ENCODE peak calls at places on chromosomes 11 and 22, in four cellular contexts. One of them, this sample, is unnamed.

GRCh38 chr11:92225563-92226308 is 1.1 kb downstream of the FAT3 start:
- DNase-seq in type B pancreatic cell: peak
- DNase-seq in progenitor cell of endocrine pancreas: peak
- DNase-seq in PC-3: no peak
- DNase-seq in this sample: peak

GRCh38 chr11:75281469-75282095 is 41.0 kb downstream of the TPBGL start:
- DNase-seq in PC-3: no peak
- DNase-seq in type B pancreatic cell: no peak
- DNase-seq in progenitor cell of endocrine pancreas: no peak
- DNase-seq in this sample: no peak

GRCh38 chr11:88414385-88414861 is 76.9 kb upstream of the CTSC start:
- DNase-seq in type B pancreatic cell: no peak
- DNase-seq in progenitor cell of endocrine pancreas: no peak
- DNase-seq in PC-3: peak
- DNase-seq in this sample: no peak

GRCh38 chr11:122215244-122215992 is 99.4 kb upstream of the BLID start:
- DNase-seq in PC-3: peak
- DNase-seq in type B pancreatic cell: peak
- DNase-seq in progenitor cell of endocrine pancreas: peak
- DNase-seq in this sample: peak

GRCh38 chr11:65585396-65586246 is 9.8 kb downstream of the EHBP1L1 start:
- DNase-seq in progenitor cell of endocrine pancreas: no peak
- DNase-seq in PC-3: no peak
- DNase-seq in type B pancreatic cell: no peak
- DNase-seq in this sample: no peak

GRCh38 chr11:118900535-118901384 is 17.1 kb downstream of the CXCR5 start:
- DNase-seq in type B pancreatic cell: no peak
- DNase-seq in PC-3: no peak
- DNase-seq in progenitor cell of endocrine pancreas: no peak
- DNase-seq in this sample: no peak

GRCh38 chr11:462107-462890 is 12.2 kb downstream of the PTDSS2 start:
- DNase-seq in progenitor cell of endocrine pancreas: no peak
- DNase-seq in type B pancreatic cell: no peak
- DNase-seq in PC-3: no peak
- DNase-seq in this sample: no peak

GRCh38 chr11:102564110-102564509 is 33.6 kb upstream of the MMP7 start:
- DNase-seq in PC-3: peak
- DNase-seq in progenitor cell of endocrine pancreas: no peak
- DNase-seq in type B pancreatic cell: no peak
- DNase-seq in this sample: no peak

GRCh38 chr11:121451178-121451981 is 734 bp upstream of the SORL1 start:
- DNase-seq in PC-3: peak
- DNase-seq in type B pancreatic cell: no peak
- DNase-seq in progenitor cell of endocrine pancreas: no peak
- DNase-seq in this sample: no peak

GRCh38 chr11:113314389-113315301 is at the start of gene TTC12:
- DNase-seq in type B pancreatic cell: peak
- DNase-seq in progenitor cell of endocrine pancreas: peak
- DNase-seq in PC-3: peak
- DNase-seq in this sample: peak

GRCh38 chr11:120442031-120442430 is 69.5 kb upstream of the GRIK4 start:
- DNase-seq in PC-3: no peak
- DNase-seq in progenitor cell of endocrine pancreas: no peak
- DNase-seq in type B pancreatic cell: no peak
- DNase-seq in this sample: no peak

GRCh38 chr11:23769214-23769613 is 727.6 kb upstream of the LUZP2 start:
- DNase-seq in PC-3: no peak
- DNase-seq in type B pancreatic cell: no peak
- DNase-seq in progenitor cell of endocrine pancreas: no peak
- DNase-seq in this sample: no peak

GRCh38 chr11:31769241-31769640 is 41.9 kb downstream of the PAX6 start:
- DNase-seq in PC-3: no peak
- DNase-seq in progenitor cell of endocrine pancreas: no peak
- DNase-seq in type B pancreatic cell: no peak
- DNase-seq in this sample: no peak

GRCh38 chr11:118145285-118146227 is 7.1 kb downstream of the SCN4B start:
- DNase-seq in PC-3: peak
- DNase-seq in type B pancreatic cell: peak
- DNase-seq in progenitor cell of endocrine pancreas: peak
- DNase-seq in this sample: peak

GRCh38 chr11:124669193-124669592 is 4.3 kb downstream of the SIAE start:
- DNase-seq in PC-3: peak
- DNase-seq in type B pancreatic cell: no peak
- DNase-seq in progenitor cell of endocrine pancreas: peak
- DNase-seq in this sample: peak

GRCh38 chr22:23532756-23533155 is 47.3 kb downstream of the IGLL1 start:
- DNase-seq in progenitor cell of endocrine pancreas: no peak
- DNase-seq in PC-3: no peak
- DNase-seq in type B pancreatic cell: no peak
- DNase-seq in this sample: no peak

GRCh38 chr22:23531966-23532735 is 47.9 kb downstream of the IGLL1 start:
- DNase-seq in type B pancreatic cell: no peak
- DNase-seq in progenitor cell of endocrine pancreas: no peak
- DNase-seq in PC-3: no peak
- DNase-seq in this sample: no peak

GRCh38 chr22:23534201-23534850 is 45.8 kb downstream of the IGLL1 start:
- DNase-seq in progenitor cell of endocrine pancreas: no peak
- DNase-seq in PC-3: no peak
- DNase-seq in type B pancreatic cell: no peak
- DNase-seq in this sample: no peak

GRCh38 chr22:23533771-23534191 is 46.3 kb downstream of the IGLL1 start:
- DNase-seq in PC-3: no peak
- DNase-seq in progenitor cell of endocrine pancreas: no peak
- DNase-seq in type B pancreatic cell: no peak
- DNase-seq in this sample: no peak

DNA sequence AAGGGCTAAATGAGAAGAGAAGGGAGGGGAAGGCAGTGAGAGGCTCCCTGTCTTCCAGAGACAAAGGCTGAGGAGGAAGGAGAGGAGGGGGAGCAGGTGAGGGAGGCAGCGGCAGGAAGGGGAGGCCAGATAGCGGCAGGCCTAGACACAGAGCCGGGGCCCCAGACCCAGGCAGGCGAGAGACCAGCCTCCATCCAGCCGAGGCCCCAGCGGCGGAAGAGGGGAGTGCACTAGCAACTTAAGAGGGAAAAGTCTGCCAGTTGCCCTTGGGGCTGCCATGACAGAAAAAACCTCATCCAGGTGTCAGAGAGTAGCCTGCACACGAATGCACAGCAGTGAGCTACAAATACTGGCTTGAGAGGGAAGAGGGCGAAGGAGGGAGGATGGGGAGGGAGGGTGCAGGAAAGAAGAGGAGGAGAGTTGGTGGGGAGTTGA is 46.7 kb downstream of the IGLL1 start:
- DNase-seq in PC-3: no peak
- DNase-seq in type B pancreatic cell: peak
- DNase-seq in progenitor cell of endocrine pancreas: peak
- DNase-seq in this sample: peak
- TF ChIP-seq CTCF in PC-3: no peak
- TF ChIP-seq CTCF in type B pancreatic cell: peak
- TF ChIP-seq CTCF in progenitor cell of endocrine pancreas: peak
- TF ChIP-seq CTCF in this sample: peak

GRCh38 chr11:85896871-85897270 is 41.7 kb downstream of the CCDC83 start:
- DNase-seq in type B pancreatic cell: no peak
- DNase-seq in progenitor cell of endocrine pancreas: no peak
- DNase-seq in PC-3: no peak
- DNase-seq in this sample: no peak

GRCh38 chr11:85889676-85890579 is 34.7 kb downstream of the CCDC83 start:
- DNase-seq in progenitor cell of endocrine pancreas: no peak
- DNase-seq in type B pancreatic cell: no peak
- DNase-seq in PC-3: peak
- DNase-seq in this sample: no peak

GRCh38 chr11:85898456-85898855 is 43.3 kb downstream of the CCDC83 start:
- DNase-seq in type B pancreatic cell: no peak
- DNase-seq in progenitor cell of endocrine pancreas: no peak
- DNase-seq in PC-3: no peak
- DNase-seq in this sample: no peak

DNA sequence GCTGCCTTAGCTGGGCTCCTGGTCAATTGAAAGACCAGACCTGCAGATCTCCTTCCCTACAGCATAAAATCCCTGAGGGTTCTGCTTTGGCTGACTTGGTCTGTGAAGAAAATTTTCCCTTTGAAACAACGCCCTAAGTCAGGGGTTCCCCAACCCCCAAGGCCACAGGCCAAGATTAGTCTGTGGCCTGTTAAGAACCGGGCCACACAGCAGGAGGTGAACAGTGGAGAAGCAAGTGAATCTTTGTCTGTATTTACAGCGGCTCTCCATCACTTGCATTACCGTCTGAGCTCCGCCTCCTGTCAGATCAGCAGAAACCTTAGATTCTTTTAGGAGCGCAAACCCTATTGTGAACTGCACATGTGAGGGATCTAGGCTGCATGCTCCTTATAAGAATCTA is 38.2 kb downstream of the CCDC83 start:
- DNase-seq in type B pancreatic cell: no peak
- DNase-seq in PC-3: no peak
- DNase-seq in progenitor cell of endocrine pancreas: no peak
- DNase-seq in this sample: no peak
- TF ChIP-seq CTCF in type B pancreatic cell: no peak
- TF ChIP-seq CTCF in PC-3: no peak
- TF ChIP-seq CTCF in progenitor cell of endocrine pancreas: no peak
- TF ChIP-seq CTCF in this sample: no peak

GRCh38 chr22:24305260-24305692 is 34.6 kb downstream of the SPECC1L start:
- DNase-seq in progenitor cell of endocrine pancreas: no peak
- DNase-seq in PC-3: peak
- DNase-seq in type B pancreatic cell: no peak
- DNase-seq in this sample: no peak
- TF ChIP-seq CTCF in progenitor cell of endocrine pancreas: no peak
- TF ChIP-seq CTCF in PC-3: no peak
- TF ChIP-seq CTCF in type B pancreatic cell: no peak
- TF ChIP-seq CTCF in this sample: no peak

GRCh38 chr11:2445948-2446551 is 1.2 kb downstream of the KCNQ1 start:
- DNase-seq in type B pancreatic cell: no peak
- DNase-seq in PC-3: no peak
- DNase-seq in progenitor cell of endocrine pancreas: no peak
- DNase-seq in this sample: peak
- TF ChIP-seq CTCF in type B pancreatic cell: no peak
- TF ChIP-seq CTCF in PC-3: no peak
- TF ChIP-seq CTCF in progenitor cell of endocrine pancreas: no peak
- TF ChIP-seq CTCF in this sample: no peak

This sample was measured in glutamatergic neuron.